ENCODE peak calls at places on chromosomes 3 and 15, in seven cellular contexts. I is GM20000, C is tibial nerve, M is endothelial cell of umbilical vein, A is cardiac fibroblast, X is body of pancreas, Y is dorsolateral prefrontal cortex. Q is an unnamed sample.

GRCh38 chr15:81213982-81214381 is 17.3 kb downstream of the IL16 start:
- DNase-seq in I (no peak), C (no peak), M (no peak), A (no peak), X (no peak), Y (no peak), Q (no peak)

GRCh38 chr3:107846282-107846852 is 244.5 kb downstream of the CD47 start:
- DNase-seq in I (peak; percentile 44), C (peak; percentile 73), M (peak; percentile 64), A (peak; percentile 78), X (peak; percentile 80), Y (no peak), Q (peak; percentile 46)

GRCh38 chr3:149716984-149717383 is 35.3 kb downstream of the COMMD2 start:
- DNase-seq in I (no peak), C (no peak), M (no peak), A (no peak), X (no peak), Y (no peak), Q (no peak)

GRCh38 chr3:33006571-33007286 is 55.3 kb downstream of the CCR4 start:
- DNase-seq in I (no peak), C (no peak), M (no peak), A (no peak), X (no peak), Y (no peak), Q (no peak)

GRCh38 chr3:155070932-155071387 is 9.2 kb upstream of the MME start:
- DNase-seq in I (no peak), C (no peak), M (peak; percentile 95), A (peak; percentile 97), X (no peak), Y (no peak), Q (no peak)

GRCh38 chr15:73065114-73065513 is 12.9 kb downstream of the NEO1 start:
- DNase-seq in I (no peak), C (no peak), M (no peak), A (no peak), X (no peak), Y (no peak), Q (no peak)

GRCh38 chr3:95289295-95289694 is 1226.4 kb downstream of the NSUN3 start:
- DNase-seq in I (no peak), C (no peak), M (no peak), A (peak; percentile 8), X (no peak), Y (no peak), Q (no peak)

GRCh38 chr3:189049458-189050231 is 122.1 kb upstream of the TPRG1 start:
- DNase-seq in I (no peak), C (no peak), M (no peak), A (no peak), X (no peak), Y (no peak), Q (no peak)

GRCh38 chr3:34882764-34883163 is 756.6 kb upstream of the ARPP21 start:
- DNase-seq in I (no peak), C (no peak), M (no peak), A (peak; percentile 19), X (no peak), Y (no peak), Q (no peak)
- TF ChIP-seq CTCF in I (no peak), C (no peak), M (peak; percentile 5), A (no peak), X (no peak), Y (no peak), Q (no peak)

GRCh38 chr3:54830658-54831057 is 97.2 kb downstream of the LRTM1 start:
- DNase-seq in I (peak; percentile 27), C (no peak), M (no peak), A (peak; percentile 2), X (peak; percentile 10), Y (no peak), Q (peak; percentile 35)
- TF ChIP-seq CTCF in I (peak; percentile 71), C (no peak), M (peak; percentile 52), A (peak; percentile 66), X (peak; percentile 41), Y (peak; percentile 23), Q (peak; percentile 34)

GRCh38 chr15:74303741-74304309 is 63.6 kb downstream of the CYP11A1 start:
- DNase-seq in I (no peak), C (no peak), M (no peak), A (no peak), X (no peak), Y (no peak), Q (no peak)
- TF ChIP-seq CTCF in I (no peak), C (no peak), M (no peak), A (no peak), X (no peak), Y (no peak), Q (no peak)

GRCh38 chr3:126939347-126939735 is 43.6 kb upstream of the PLXNA1 start:
- DNase-seq in I (no peak), C (no peak), M (peak; percentile 39), A (no peak), X (no peak), Y (no peak), Q (no peak)
- TF ChIP-seq CTCF in I (no peak), C (no peak), M (no peak), A (peak; percentile 17), X (no peak), Y (peak; percentile 40), Q (peak; percentile 13)

DNA sequence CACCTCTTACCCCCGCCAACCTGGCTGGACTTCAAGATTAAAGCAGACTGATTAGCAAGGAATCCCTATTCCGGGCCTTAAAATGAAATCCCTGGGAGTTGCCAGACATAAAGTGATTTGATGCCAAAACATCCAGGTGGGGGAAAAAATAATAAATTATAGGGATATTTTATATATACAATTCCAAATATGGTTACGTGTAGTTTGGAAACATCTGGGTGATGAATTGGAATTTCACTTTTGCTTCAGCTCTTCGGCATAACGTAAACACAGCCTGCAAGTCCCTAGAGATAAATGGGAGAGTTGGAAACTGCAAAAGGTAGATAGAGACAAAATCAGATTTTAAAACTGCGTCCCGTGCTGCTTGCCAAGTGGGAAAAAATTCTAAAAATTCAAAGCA is 545.5 kb upstream of the MDFIC2 start:
- DNase-seq in I (no peak), C (no peak), M (no peak), A (peak; percentile 23), X (no peak), Y (no peak), Q (no peak)
- TF ChIP-seq CTCF in I (no peak), C (no peak), M (no peak), A (no peak), X (no peak), Y (no peak), Q (no peak)